ENCODE peak calls at places on chromosomes 3 and 15, in six cellular contexts. One of them, this sample, is unnamed.
A peak's percentile ranks its signal among the peaks of the same experiment; 100 is the strongest.

GRCh38 chr15:29670945-29671307 is 151.3 kb downstream of the TJP1 start:
- DNase-seq in fibroblast of lung: peak; percentile 16
- DNase-seq in foreskin fibroblast: peak; percentile 90
- DNase-seq in breast epithelium: no peak
- DNase-seq in GM23338: no peak
- DNase-seq in neural crest cell: no peak
- DNase-seq in this sample: peak; percentile 94

GRCh38 chr15:85500060-85500708 is 119.8 kb downstream of the AKAP13 start:
- DNase-seq in fibroblast of lung: no peak
- DNase-seq in foreskin fibroblast: no peak
- DNase-seq in breast epithelium: no peak
- DNase-seq in GM23338: no peak
- DNase-seq in neural crest cell: no peak
- DNase-seq in this sample: no peak

GRCh38 chr15:94119215-94119815 is 112.0 kb upstream of the MCTP2 start:
- DNase-seq in fibroblast of lung: no peak
- DNase-seq in foreskin fibroblast: peak; percentile 6
- DNase-seq in breast epithelium: no peak
- DNase-seq in GM23338: peak; percentile 12
- DNase-seq in neural crest cell: no peak
- DNase-seq in this sample: no peak

GRCh38 chr3:141386611-141387110 is 18.4 kb downstream of the ZBTB38 start:
- DNase-seq in fibroblast of lung: peak; percentile 93
- DNase-seq in foreskin fibroblast: peak; percentile 66
- DNase-seq in breast epithelium: no peak
- DNase-seq in GM23338: no peak
- DNase-seq in neural crest cell: no peak
- DNase-seq in this sample: no peak

GRCh38 chr3:27679691-27680090 is 42.4 kb downstream of the EOMES start:
- DNase-seq in fibroblast of lung: no peak
- DNase-seq in foreskin fibroblast: peak; percentile 49
- DNase-seq in breast epithelium: no peak
- DNase-seq in GM23338: no peak
- DNase-seq in neural crest cell: no peak
- DNase-seq in this sample: no peak

GRCh38 chr3:9732080-9732752 is 681 bp downstream of the BRPF1 start:
- DNase-seq in fibroblast of lung: no peak
- DNase-seq in foreskin fibroblast: peak; percentile 40
- DNase-seq in breast epithelium: no peak
- DNase-seq in GM23338: peak; percentile 44
- DNase-seq in neural crest cell: no peak
- DNase-seq in this sample: no peak

GRCh38 chr3:52851348-52851747 is 16.5 kb upstream of the MUSTN1 start:
- DNase-seq in fibroblast of lung: peak; percentile 58
- DNase-seq in foreskin fibroblast: peak; percentile 76
- DNase-seq in breast epithelium: no peak
- DNase-seq in GM23338: peak; percentile 83
- DNase-seq in neural crest cell: peak; percentile 53
- DNase-seq in this sample: peak; percentile 61

GRCh38 chr15:25641762-25642161 is 202.9 kb upstream of the UBE3A start:
- DNase-seq in fibroblast of lung: no peak
- DNase-seq in foreskin fibroblast: no peak
- DNase-seq in breast epithelium: no peak
- DNase-seq in GM23338: no peak
- DNase-seq in neural crest cell: no peak
- DNase-seq in this sample: no peak

GRCh38 chr3:170726976-170727661 is 141.2 kb upstream of the SLC7A14 start:
- DNase-seq in fibroblast of lung: peak; percentile 92
- DNase-seq in foreskin fibroblast: peak; percentile 92
- DNase-seq in breast epithelium: no peak
- DNase-seq in GM23338: no peak
- DNase-seq in neural crest cell: no peak
- DNase-seq in this sample: peak; percentile 75

GRCh38 chr3:171286580-171287249 is 173.5 kb downstream of the TNIK start:
- DNase-seq in fibroblast of lung: peak; percentile 78
- DNase-seq in foreskin fibroblast: no peak
- DNase-seq in breast epithelium: no peak
- DNase-seq in GM23338: no peak
- DNase-seq in neural crest cell: no peak
- DNase-seq in this sample: peak; percentile 88

GRCh38 chr3:5192568-5193319 is 5.2 kb downstream of the EDEM1 start:
- DNase-seq in fibroblast of lung: no peak
- DNase-seq in foreskin fibroblast: no peak
- DNase-seq in breast epithelium: no peak
- DNase-seq in GM23338: no peak
- DNase-seq in neural crest cell: no peak
- DNase-seq in this sample: peak; percentile 34

GRCh38 chr15:72521682-72522081 is 47.6 kb downstream of the ARIH1 start:
- DNase-seq in fibroblast of lung: peak; percentile 19
- DNase-seq in foreskin fibroblast: peak; percentile 38
- DNase-seq in breast epithelium: no peak
- DNase-seq in GM23338: no peak
- DNase-seq in neural crest cell: no peak
- DNase-seq in this sample: peak; percentile 57

GRCh38 chr15:52427804-52428203 is 100.9 kb downstream of the MYO5A start:
- DNase-seq in fibroblast of lung: peak; percentile 67
- DNase-seq in foreskin fibroblast: peak; percentile 88
- DNase-seq in breast epithelium: no peak
- DNase-seq in GM23338: no peak
- DNase-seq in neural crest cell: no peak
- DNase-seq in this sample: peak; percentile 16

GRCh38 chr3:46549989-46550388 is 16.1 kb downstream of the LRRC2 start:
- DNase-seq in fibroblast of lung: no peak
- DNase-seq in foreskin fibroblast: no peak
- DNase-seq in breast epithelium: no peak
- DNase-seq in GM23338: no peak
- DNase-seq in neural crest cell: no peak
- DNase-seq in this sample: no peak

GRCh38 chr3:4416961-4417360 is 50.1 kb downstream of the SUMF1 start:
- DNase-seq in fibroblast of lung: peak; percentile 88
- DNase-seq in foreskin fibroblast: peak; percentile 88
- DNase-seq in breast epithelium: peak; percentile 70
- DNase-seq in GM23338: no peak
- DNase-seq in neural crest cell: no peak
- DNase-seq in this sample: peak; percentile 100

GRCh38 chr15:45134682-45135604 is 5.1 kb downstream of the DUOX1 start:
- DNase-seq in fibroblast of lung: no peak
- DNase-seq in foreskin fibroblast: no peak
- DNase-seq in breast epithelium: no peak
- DNase-seq in GM23338: peak; percentile 73
- DNase-seq in neural crest cell: no peak
- DNase-seq in this sample: no peak

GRCh38 chr3:106428565-106428994 is 559.8 kb upstream of the CBLB start:
- DNase-seq in fibroblast of lung: peak; percentile 99
- DNase-seq in foreskin fibroblast: peak; percentile 96
- DNase-seq in breast epithelium: no peak
- DNase-seq in GM23338: no peak
- DNase-seq in neural crest cell: no peak
- DNase-seq in this sample: peak; percentile 97

DNA sequence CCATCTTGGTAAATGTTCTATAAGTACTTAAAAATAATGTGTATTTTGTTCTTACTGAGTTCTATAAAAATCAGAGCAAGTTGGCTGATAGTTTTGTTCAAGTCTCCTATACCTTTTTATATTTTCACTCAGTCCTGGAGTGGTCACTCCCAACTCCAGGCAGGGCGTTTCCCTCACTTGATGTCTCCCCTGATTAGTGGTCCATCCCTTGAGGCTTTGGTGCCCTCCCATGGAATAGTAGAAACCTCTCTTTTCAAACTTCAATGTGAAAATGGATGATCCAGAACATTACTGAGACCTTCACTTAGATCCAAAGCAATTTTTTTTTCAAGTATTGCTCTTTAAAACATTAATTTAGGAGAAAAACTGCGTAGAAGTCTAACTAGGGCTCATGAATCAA is 25.0 kb upstream of the SCN10A start:
- DNase-seq in fibroblast of lung: peak; percentile 30
- DNase-seq in foreskin fibroblast: peak; percentile 43
- DNase-seq in breast epithelium: no peak
- DNase-seq in GM23338: peak; percentile 22
- DNase-seq in neural crest cell: no peak
- DNase-seq in this sample: no peak
- TF ChIP-seq CTCF in fibroblast of lung: peak; percentile 18
- TF ChIP-seq CTCF in foreskin fibroblast: no peak
- TF ChIP-seq CTCF in breast epithelium: no peak
- TF ChIP-seq CTCF in GM23338: peak; percentile 51
- TF ChIP-seq CTCF in neural crest cell: no peak
- TF ChIP-seq CTCF in this sample: no peak

DNA sequence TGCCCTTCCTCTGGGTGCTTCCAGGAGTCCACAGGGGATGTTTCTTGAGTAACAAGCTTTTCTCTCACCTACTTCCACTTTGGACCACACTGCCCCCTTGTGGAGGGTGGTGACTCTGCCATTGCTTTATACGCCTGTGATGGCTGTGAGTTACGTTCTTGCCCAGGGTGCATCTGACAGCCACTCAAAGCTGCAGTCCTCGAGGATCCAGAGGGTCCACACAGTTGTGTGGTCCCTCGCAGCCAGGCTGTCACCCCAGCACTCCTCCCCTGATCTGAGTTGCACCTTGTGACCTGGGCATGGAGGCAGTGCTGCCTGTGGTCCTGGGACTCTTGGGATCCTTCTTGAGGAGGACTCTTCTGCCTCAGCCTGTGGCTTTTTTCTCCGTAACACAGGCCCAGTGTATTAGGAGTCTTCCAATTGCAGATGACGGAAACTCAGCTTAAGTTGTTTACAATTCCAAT is 23.4 kb downstream of the FOXL2 start:
- DNase-seq in fibroblast of lung: peak; percentile 86
- DNase-seq in foreskin fibroblast: peak; percentile 91
- DNase-seq in breast epithelium: peak; percentile 74
- DNase-seq in GM23338: peak; percentile 96
- DNase-seq in neural crest cell: peak; percentile 91
- DNase-seq in this sample: peak; percentile 93
- TF ChIP-seq CTCF in fibroblast of lung: peak; percentile 91
- TF ChIP-seq CTCF in foreskin fibroblast: peak; percentile 89
- TF ChIP-seq CTCF in breast epithelium: peak; percentile 70
- TF ChIP-seq CTCF in GM23338: peak; percentile 99
- TF ChIP-seq CTCF in neural crest cell: peak; percentile 89
- TF ChIP-seq CTCF in this sample: peak; percentile 79

GRCh38 chr3:31532587-31533168 is at the start of gene STT3B:
- DNase-seq in fibroblast of lung: peak; percentile 80
- DNase-seq in foreskin fibroblast: peak; percentile 94
- DNase-seq in breast epithelium: no peak
- DNase-seq in GM23338: peak; percentile 81
- DNase-seq in neural crest cell: peak; percentile 63
- DNase-seq in this sample: peak; percentile 88

GRCh38 chr3:31531465-31531991 is 1.2 kb upstream of the STT3B start:
- DNase-seq in fibroblast of lung: no peak
- DNase-seq in foreskin fibroblast: no peak
- DNase-seq in breast epithelium: no peak
- DNase-seq in GM23338: no peak
- DNase-seq in neural crest cell: no peak
- DNase-seq in this sample: no peak

GRCh38 chr3:31534036-31534435 is 1.3 kb downstream of the STT3B start:
- DNase-seq in fibroblast of lung: peak; percentile 37
- DNase-seq in foreskin fibroblast: peak; percentile 14
- DNase-seq in breast epithelium: no peak
- DNase-seq in GM23338: no peak
- DNase-seq in neural crest cell: no peak
- DNase-seq in this sample: peak; percentile 33

GRCh38 chr3:31531992-31532586 is 636 bp upstream of the STT3B start:
- DNase-seq in fibroblast of lung: peak; percentile 99
- DNase-seq in foreskin fibroblast: peak; percentile 100
- DNase-seq in breast epithelium: peak; percentile 99
- DNase-seq in GM23338: peak; percentile 99
- DNase-seq in neural crest cell: peak; percentile 97
- DNase-seq in this sample: peak; percentile 99

DNA sequence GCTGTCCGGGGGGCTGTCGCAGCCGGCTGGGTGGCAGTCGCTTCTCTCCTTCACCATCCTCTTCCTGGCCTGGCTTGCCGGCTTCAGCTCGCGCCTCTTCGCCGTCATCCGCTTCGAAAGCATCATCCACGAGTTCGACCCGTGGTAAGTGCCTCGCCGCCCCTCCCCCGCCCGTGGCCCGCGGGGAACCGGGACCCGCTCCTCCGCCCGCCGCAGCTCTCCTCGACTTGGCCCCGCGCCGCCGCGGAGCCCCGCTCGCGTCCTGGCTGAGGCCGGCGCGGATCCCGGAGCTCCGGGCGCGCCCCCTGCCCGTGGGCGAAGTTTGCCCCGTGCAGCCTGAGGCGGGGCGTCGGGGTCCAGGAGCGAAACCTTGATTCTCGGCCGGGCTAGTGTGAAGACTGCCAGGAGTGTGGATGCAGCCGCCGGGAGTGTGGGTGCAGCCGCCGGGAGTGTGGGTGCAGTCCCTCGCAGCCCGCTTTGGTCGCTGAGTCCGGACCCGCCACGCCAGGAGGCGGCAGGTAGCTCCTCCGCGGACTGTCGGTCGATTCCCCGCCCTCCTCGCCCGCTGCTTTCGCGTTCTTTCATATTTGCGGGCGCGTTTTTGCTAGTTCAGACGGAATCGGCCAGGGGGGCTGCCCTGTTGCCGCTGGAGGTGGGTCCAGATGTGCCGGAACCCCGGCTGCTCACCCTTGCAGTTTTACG is 595 bp downstream of the STT3B start:
- DNase-seq in fibroblast of lung: peak; percentile 19
- DNase-seq in foreskin fibroblast: peak; percentile 58
- DNase-seq in breast epithelium: peak; percentile 39
- DNase-seq in GM23338: peak; percentile 63
- DNase-seq in neural crest cell: peak; percentile 39
- DNase-seq in this sample: no peak
- TF ChIP-seq CTCF in fibroblast of lung: peak; percentile 27
- TF ChIP-seq CTCF in foreskin fibroblast: no peak
- TF ChIP-seq CTCF in breast epithelium: no peak
- TF ChIP-seq CTCF in GM23338: no peak
- TF ChIP-seq CTCF in neural crest cell: peak; percentile 35
- TF ChIP-seq CTCF in this sample: peak; percentile 12

GRCh38 chr3:184289426-184289938 is 9.6 kb upstream of the PSMD2 start:
- DNase-seq in fibroblast of lung: peak; percentile 52
- DNase-seq in foreskin fibroblast: peak; percentile 74
- DNase-seq in breast epithelium: no peak
- DNase-seq in GM23338: peak; percentile 91
- DNase-seq in neural crest cell: peak; percentile 56
- DNase-seq in this sample: peak; percentile 73

GRCh38 chr3:184282941-184283340 is 7.1 kb downstream of the ECE2 start:
- DNase-seq in fibroblast of lung: no peak
- DNase-seq in foreskin fibroblast: no peak
- DNase-seq in breast epithelium: no peak
- DNase-seq in GM23338: no peak
- DNase-seq in neural crest cell: no peak
- DNase-seq in this sample: no peak

GRCh38 chr3:184290331-184290730 is 8.7 kb upstream of the PSMD2 start:
- DNase-seq in fibroblast of lung: no peak
- DNase-seq in foreskin fibroblast: no peak
- DNase-seq in breast epithelium: no peak
- DNase-seq in GM23338: peak; percentile 50
- DNase-seq in neural crest cell: no peak
- DNase-seq in this sample: no peak

GRCh38 chr3:184283681-184284080 is 7.9 kb downstream of the ECE2 start:
- DNase-seq in fibroblast of lung: no peak
- DNase-seq in foreskin fibroblast: no peak
- DNase-seq in breast epithelium: no peak
- DNase-seq in GM23338: no peak
- DNase-seq in neural crest cell: no peak
- DNase-seq in this sample: no peak

DNA sequence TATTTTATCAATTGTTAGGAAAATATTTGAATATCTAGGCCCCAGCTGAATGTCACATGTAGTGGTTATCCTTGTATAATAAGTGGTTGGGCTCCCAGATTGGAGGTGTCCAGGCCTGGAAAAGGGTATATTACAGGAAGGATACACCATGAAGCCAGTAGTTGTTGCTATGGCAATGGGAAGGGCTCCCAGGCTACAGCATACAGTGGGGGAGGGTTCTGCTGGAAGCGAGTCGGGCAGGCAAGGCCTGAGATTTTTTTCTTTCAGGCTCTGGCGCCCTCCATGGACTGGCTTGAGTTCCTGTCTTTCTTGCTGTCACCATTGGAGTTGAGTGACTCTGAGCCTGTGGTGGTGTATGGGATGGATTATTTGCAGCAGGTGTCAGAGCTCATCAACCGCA is 8.9 kb downstream of the ECE2 start:
- DNase-seq in fibroblast of lung: peak; percentile 74
- DNase-seq in foreskin fibroblast: peak; percentile 75
- DNase-seq in breast epithelium: no peak
- DNase-seq in GM23338: peak; percentile 95
- DNase-seq in neural crest cell: peak; percentile 50
- DNase-seq in this sample: peak; percentile 72
- TF ChIP-seq CTCF in fibroblast of lung: peak; percentile 50
- TF ChIP-seq CTCF in foreskin fibroblast: peak; percentile 39
- TF ChIP-seq CTCF in breast epithelium: peak; percentile 14
- TF ChIP-seq CTCF in GM23338: peak; percentile 93
- TF ChIP-seq CTCF in neural crest cell: peak; percentile 60
- TF ChIP-seq CTCF in this sample: peak; percentile 42

This sample was measured in MCF 10A.